ENCODE peak calls at places on chromosomes 12 and 14, in four cellular contexts. N is A549, H is K562, C is HepG2. O is an unnamed sample.
A peak's percentile ranks its signal among the peaks of the same experiment; 100 is the strongest.

GRCh38 chr12:132389066-132389465 is 59.7 kb upstream of the GALNT9 start:
- DNase-seq in H (no peak), N (no peak), C (no peak), O (no peak)

GRCh38 chr14:26703967-26704366 is 106.1 kb upstream of the NOVA1 start:
- DNase-seq in C (no peak), N (no peak), H (no peak), O (no peak)

GRCh38 chr12:54381136-54381535 is 3.4 kb downstream of the ZNF385A start:
- DNase-seq in N (no peak), H (no peak), C (no peak), O (no peak)

GRCh38 chr12:94969424-94969823 is 34.1 kb downstream of the NDUFA12 start:
- DNase-seq in N (no peak), H (no peak), C (no peak), O (no peak)

GRCh38 chr12:71197460-71197859 is 39.7 kb upstream of the TSPAN8 start:
- DNase-seq in C (no peak), N (no peak), H (no peak), O (no peak)

GRCh38 chr12:49587174-49587908 is 18.1 kb downstream of the FAM186B start:
- DNase-seq in C (no peak), N (no peak), H (no peak), O (no peak)

GRCh38 chr14:100436745-100437406 is 113.7 kb downstream of the SLC25A47 start:
- DNase-seq in C (no peak), N (no peak), H (no peak), O (no peak)

GRCh38 chr14:34971801-34972200 is 11.0 kb upstream of the SRP54 start:
- DNase-seq in H (no peak), C (no peak), N (no peak), O (no peak)

GRCh38 chr14:53999061-53999488 is 42.5 kb upstream of the BMP4 start:
- DNase-seq in H (no peak), C (peak; percentile 68), N (peak; percentile 43), O (no peak)

GRCh38 chr12:77973579-77973978 is 142.9 kb downstream of the NAV3 start:
- DNase-seq in C (no peak), H (no peak), N (no peak), O (no peak)

GRCh38 chr12:10065241-10065640 is 33.5 kb downstream of the CLEC1A start:
- DNase-seq in C (no peak), H (no peak), N (no peak), O (no peak)

GRCh38 chr14:74217672-74218448 is 21.4 kb upstream of the VSX2 start:
- DNase-seq in H (peak; percentile 78), C (peak; percentile 28), N (peak; percentile 69), O (peak; percentile 94)

GRCh38 chr12:2076196-2076570 is 23.4 kb downstream of the CACNA1C start:
- DNase-seq in N (no peak), H (no peak), C (no peak), O (no peak)

GRCh38 chr14:88877192-88877591 is 52.7 kb downstream of the TTC8 start:
- DNase-seq in C (no peak), H (no peak), N (no peak), O (no peak)

GRCh38 chr12:103495783-103496456 is at the start of gene C12orf42:
- DNase-seq in C (no peak), N (peak; percentile 75), H (peak; percentile 9), O (peak; percentile 50)

GRCh38 chr12:107760207-107760816 is 625 bp downstream of the PRDM4 start:
- DNase-seq in N (peak; percentile 26), H (peak; percentile 45), C (peak; percentile 19), O (peak; percentile 30)

GRCh38 chr14:47270715-47271114 is 404.7 kb downstream of the MDGA2 start:
- DNase-seq in N (no peak), C (no peak), H (no peak), O (no peak)

GRCh38 chr12:180445-180844 is 33.5 kb downstream of the SLC6A12 start:
- DNase-seq in N (no peak), H (peak; percentile 33), C (no peak), O (no peak)

GRCh38 chr14:35378638-35379568 is 25.6 kb downstream of the NFKBIA start:
- DNase-seq in N (no peak), C (no peak), H (no peak), O (no peak)

GRCh38 chr14:105470163-105470811 is 4.3 kb upstream of the CRIP2 start:
- DNase-seq in H (no peak), C (no peak), N (no peak), O (no peak)

GRCh38 chr12:33111850-33112249 is 215.3 kb upstream of the PKP2 start:
- DNase-seq in N (no peak), H (no peak), C (no peak), O (peak; percentile 23)

GRCh38 chr12:30694971-30695326 is 720 bp downstream of the IPO8 start:
- DNase-seq in N (peak; percentile 53), C (peak; percentile 41), H (peak; percentile 43), O (peak; percentile 24)

GRCh38 chr14:64447890-64448667 is 17.2 kb upstream of the AKAP5 start:
- DNase-seq in C (no peak), N (no peak), H (no peak), O (no peak)

GRCh38 chr14:64444140-64444539 is 21.2 kb upstream of the AKAP5 start:
- DNase-seq in C (no peak), H (no peak), N (no peak), O (no peak)

GRCh38 chr14:64440494-64440893 is 24.8 kb upstream of the AKAP5 start:
- DNase-seq in N (no peak), C (no peak), H (no peak), O (no peak)

GRCh38 chr14:64442300-64442988 is 22.9 kb upstream of the AKAP5 start:
- DNase-seq in N (no peak), C (no peak), H (peak; percentile 4), O (no peak)

DNA sequence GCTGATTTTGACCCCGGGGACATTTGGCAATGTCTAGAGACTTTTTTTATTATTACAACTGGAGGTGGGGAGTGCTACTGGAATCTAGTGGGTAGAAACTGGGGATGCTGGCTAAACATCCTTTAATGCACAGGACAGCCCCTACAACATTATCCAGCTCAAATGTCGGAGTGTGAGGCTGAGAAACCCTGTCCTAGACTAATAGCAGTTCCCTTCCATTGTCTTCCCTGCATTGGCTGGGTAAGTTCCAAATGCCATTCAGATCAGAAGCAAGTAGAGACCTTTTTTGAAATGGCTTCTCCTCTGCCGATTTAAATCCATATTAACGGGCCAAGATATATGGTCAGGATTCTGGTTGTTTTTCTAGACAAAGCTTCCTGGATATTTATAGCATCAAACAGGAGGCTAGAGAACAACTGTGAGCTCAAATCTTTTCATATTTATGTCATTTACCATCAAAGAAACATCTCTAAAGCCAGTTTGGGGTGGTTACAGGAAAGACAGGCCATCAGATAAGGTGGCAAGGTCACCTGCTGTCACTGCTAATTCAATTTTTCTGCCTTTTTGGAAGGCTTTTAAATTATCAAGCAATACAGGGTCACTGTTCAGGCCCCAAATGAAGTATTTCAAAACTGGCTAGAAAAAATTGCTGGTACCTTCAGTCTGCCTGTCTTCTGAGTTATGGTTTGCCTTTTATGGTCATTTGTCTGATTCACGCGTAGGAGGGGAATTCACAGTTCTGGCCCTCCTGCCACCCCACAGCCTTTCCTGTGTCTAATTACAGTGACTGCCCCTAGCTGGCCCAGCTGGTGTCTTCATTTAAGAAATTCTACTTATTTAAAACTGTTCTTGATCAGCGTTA is 20.1 kb upstream of the AKAP5 start:
- DNase-seq in N (peak; percentile 41), C (no peak), H (peak; percentile 16), O (no peak)
- TF ChIP-seq NR3C1 in N (no peak), C (no peak), H (no peak), O (no peak)

GRCh38 chr12:110100315-110100970 is 23.7 kb upstream of the IFT81 start:
- DNase-seq in N (peak; percentile 84), C (peak; percentile 70), H (peak; percentile 84), O (peak; percentile 79)
- TF ChIP-seq NR3C1 in N (no peak), C (no peak), H (no peak), O (no peak)

GRCh38 chr12:122834921-122835692 is at the start of gene HIP1R:
- DNase-seq in H (peak; percentile 66), N (peak; percentile 49), C (no peak), O (peak; percentile 56)
- TF ChIP-seq NR3C1 in H (no peak), N (no peak), C (no peak), O (no peak)

GRCh38 chr12:118058881-118059644 is 1.9 kb downstream of the WSB2 start:
- DNase-seq in H (no peak), C (peak; percentile 44), N (no peak), O (no peak)

GRCh38 chr12:118060301-118061010 is 523 bp downstream of the WSB2 start:
- DNase-seq in H (peak; percentile 41), N (no peak), C (no peak), O (peak; percentile 27)

GRCh38 chr12:118059645-118060275 is 1.2 kb downstream of the WSB2 start:
- DNase-seq in C (no peak), H (no peak), N (no peak), O (no peak)

GRCh38 chr12:118061876-118062791 is 1.2 kb upstream of the WSB2 start:
- DNase-seq in C (no peak), H (peak; percentile 65), N (peak; percentile 74), O (peak; percentile 42)

DNA sequence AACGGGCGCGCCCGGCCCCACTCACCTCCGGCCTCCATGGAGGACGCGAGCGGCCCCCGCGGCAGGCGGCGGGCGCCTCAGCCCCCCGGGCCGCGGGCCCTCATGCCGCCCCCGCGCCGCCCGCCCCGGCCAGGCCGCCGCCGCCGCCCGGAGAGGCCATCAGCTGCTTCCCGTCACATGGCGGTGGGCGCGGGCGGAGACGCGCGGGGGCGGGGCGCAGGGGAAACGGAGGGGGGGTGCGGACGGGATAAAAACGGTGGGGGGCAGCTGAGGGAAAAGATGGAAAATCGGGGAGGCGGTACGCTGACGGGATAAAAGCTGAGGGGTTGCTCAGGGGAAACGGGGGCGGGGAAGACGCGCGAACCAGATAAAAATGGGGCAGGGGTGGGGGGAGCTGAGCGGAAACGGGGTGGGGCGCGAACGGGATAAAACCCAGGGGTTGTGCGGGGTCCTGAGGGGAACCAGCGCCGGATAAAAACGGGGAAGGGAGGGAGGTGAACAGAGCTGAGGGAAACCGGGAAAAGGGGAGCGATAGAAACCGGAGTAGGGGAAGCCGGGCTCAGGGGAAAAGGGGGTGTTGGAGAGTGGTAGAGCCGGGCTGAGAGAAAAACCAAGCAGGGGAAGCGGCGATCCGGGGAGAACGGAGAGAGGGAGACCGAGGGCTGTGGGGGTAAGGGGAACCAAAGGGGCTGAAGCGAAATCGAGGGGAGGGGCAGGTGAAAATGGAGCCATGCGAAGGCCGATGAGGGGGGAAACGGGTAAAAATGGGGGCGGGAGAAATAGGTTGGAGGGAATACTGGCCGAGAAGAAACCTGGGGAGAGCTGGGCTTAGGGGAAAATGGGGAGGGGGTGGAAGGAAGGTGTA is at the start of gene WSB2:
- DNase-seq in H (peak; percentile 80), N (peak; percentile 49), C (no peak), O (peak; percentile 64)
- TF ChIP-seq NR3C1 in H (no peak), N (no peak), C (no peak), O (no peak)

GRCh38 chr12:97006585-97006984 is 99.5 kb downstream of the NEDD1 start:
- DNase-seq in N (no peak), H (no peak), C (no peak), O (no peak)
- TF ChIP-seq NR3C1 in N (no peak), H (no peak), C (no peak), O (no peak)

GRCh38 chr12:67531051-67531450 is 117.5 kb upstream of the DYRK2 start:
- DNase-seq in H (no peak), C (no peak), N (no peak), O (no peak)
- TF ChIP-seq NR3C1 in H (no peak), C (no peak), N (no peak), O (no peak)